ENCODE peak calls at places on chromosomes 12 and 14, in nine cellular contexts. O is right cardiac atrium, S is thyroid gland, U is cardiac fibroblast, I is tibial nerve, Y is heart left ventricle, M is Peyer's patch, H is left lung, Q is prostate gland. Z is an unnamed sample.

GRCh38 chr12:42410345-42410744 is 84.4 kb downstream of the PPHLN1 start:
- DNase-seq in O (no peak), S (no peak), U (no peak), I (no peak), Y (no peak), M (no peak), H (no peak), Q (no peak), Z (no peak)

GRCh38 chr12:113582521-113583218 is 111.0 kb upstream of the LHX5 start:
- DNase-seq in O (no peak), S (no peak), U (no peak), I (no peak), Y (no peak), M (no peak), H (no peak), Q (no peak), Z (no peak)

GRCh38 chr12:93453633-93454032 is 11.9 kb upstream of the UBE2N start:
- DNase-seq in O (no peak), S (no peak), U (peak), I (no peak), Y (no peak), M (no peak), H (no peak), Q (no peak), Z (no peak)

GRCh38 chr12:69982081-69982480 is 157.1 kb downstream of the MYRFL start:
- DNase-seq in O (no peak), S (no peak), U (no peak), I (no peak), Y (no peak), M (no peak), H (no peak), Q (no peak), Z (no peak)

GRCh38 chr14:91369628-91370445 is 47.8 kb downstream of the CCDC88C start:
- DNase-seq in O (no peak), S (no peak), U (no peak), I (no peak), Y (no peak), M (no peak), H (no peak), Q (peak), Z (no peak)

GRCh38 chr14:77458249-77458950 is 507 bp downstream of the AHSA1 start:
- DNase-seq in O (peak), S (peak), U (peak), I (no peak), Y (peak), M (peak), H (no peak), Q (peak), Z (no peak)

GRCh38 chr12:109734219-109735000 is 20.8 kb downstream of the FAM222A start:
- DNase-seq in O (no peak), S (no peak), U (peak), I (no peak), Y (peak), M (no peak), H (peak), Q (no peak), Z (peak)

GRCh38 chr12:102069707-102070106 is 7.9 kb upstream of the WASHC3 start:
- DNase-seq in O (no peak), S (no peak), U (no peak), I (no peak), Y (no peak), M (no peak), H (no peak), Q (no peak), Z (no peak)

GRCh38 chr12:110972870-110973269 is 52.5 kb upstream of the MYL2 start:
- DNase-seq in O (no peak), S (no peak), U (no peak), I (no peak), Y (no peak), M (no peak), H (no peak), Q (no peak), Z (no peak)

GRCh38 chr12:112303004-112303403 is 79.2 kb downstream of the HECTD4 start:
- DNase-seq in O (no peak), S (no peak), U (peak), I (no peak), Y (no peak), M (no peak), H (no peak), Q (no peak), Z (no peak)

GRCh38 chr12:131010376-131011131 is 56.8 kb downstream of the ADGRD1 start:
- DNase-seq in O (peak), S (no peak), U (no peak), I (no peak), Y (no peak), M (no peak), H (no peak), Q (no peak), Z (no peak)

GRCh38 chr12:109461049-109461845 is 15.9 kb downstream of the KCTD10 start:
- DNase-seq in O (peak), S (no peak), U (peak), I (no peak), Y (no peak), M (no peak), H (no peak), Q (no peak), Z (peak)

GRCh38 chr12:104411826-104412626 is 44.7 kb upstream of the CHST11 start:
- DNase-seq in O (no peak), S (no peak), U (no peak), I (no peak), Y (no peak), M (no peak), H (no peak), Q (no peak), Z (no peak)

GRCh38 chr14:93329965-93330608 is 2.7 kb downstream of the BTBD7 start:
- DNase-seq in O (no peak), S (no peak), U (no peak), I (no peak), Y (no peak), M (no peak), H (no peak), Q (no peak), Z (no peak)

GRCh38 chr12:29743801-29744200 is 39.9 kb downstream of the TMTC1 start:
- DNase-seq in O (no peak), S (no peak), U (peak), I (no peak), Y (no peak), M (no peak), H (no peak), Q (no peak), Z (no peak)

GRCh38 chr12:69240625-69240984 is 1.2 kb downstream of the CPSF6 start:
- DNase-seq in O (no peak), S (no peak), U (peak), I (no peak), Y (no peak), M (no peak), H (no peak), Q (no peak), Z (no peak)

GRCh38 chr12:130689408-130690405 is 26.4 kb downstream of the RIMBP2 start:
- DNase-seq in O (no peak), S (no peak), U (no peak), I (no peak), Y (no peak), M (no peak), H (no peak), Q (no peak), Z (no peak)

GRCh38 chr12:1559729-1560128 is 34.7 kb downstream of the FBXL14 start:
- DNase-seq in O (no peak), S (no peak), U (no peak), I (no peak), Y (no peak), M (no peak), H (no peak), Q (no peak), Z (no peak)

GRCh38 chr12:102891756-102892155 is 25.3 kb downstream of the PAH start:
- DNase-seq in O (no peak), S (no peak), U (no peak), I (no peak), Y (no peak), M (no peak), H (no peak), Q (no peak), Z (no peak)

GRCh38 chr14:102028733-102029132 is 58.1 kb downstream of the HSP90AA1 start:
- DNase-seq in O (no peak), S (no peak), U (peak), I (no peak), Y (no peak), M (no peak), H (no peak), Q (no peak), Z (no peak)

GRCh38 chr12:50566066-50566465 is 61.3 kb downstream of the DIP2B start:
- DNase-seq in O (no peak), S (peak), U (no peak), I (no peak), Y (no peak), M (no peak), H (no peak), Q (no peak), Z (no peak)

GRCh38 chr12:12387521-12387920 is 30.6 kb downstream of the BORCS5 start:
- DNase-seq in O (no peak), S (no peak), U (peak), I (no peak), Y (no peak), M (no peak), H (no peak), Q (no peak), Z (no peak)

GRCh38 chr14:35336171-35337073 is 44.2 kb downstream of the PSMA6 start:
- DNase-seq in O (peak), S (peak), U (peak), I (peak), Y (peak), M (peak), H (peak), Q (peak), Z (peak)

GRCh38 chr12:127162902-127163301 is 1104.1 kb upstream of the TMEM132C start:
- DNase-seq in O (no peak), S (no peak), U (peak), I (no peak), Y (no peak), M (peak), H (no peak), Q (no peak), Z (no peak)

GRCh38 chr14:71703477-71703876 is 228.8 kb upstream of the RGS6 start:
- DNase-seq in O (no peak), S (no peak), U (peak), I (no peak), Y (no peak), M (no peak), H (no peak), Q (no peak), Z (no peak)

GRCh38 chr14:104706733-104707628 is 17.0 kb upstream of the ADSS1 start:
- DNase-seq in O (no peak), S (no peak), U (no peak), I (no peak), Y (no peak), M (no peak), H (no peak), Q (no peak), Z (no peak)

GRCh38 chr12:105409881-105410471 is 79.5 kb downstream of the C12orf75 start:
- DNase-seq in O (peak), S (peak), U (peak), I (peak), Y (peak), M (no peak), H (no peak), Q (no peak), Z (no peak)

GRCh38 chr12:13962699-13963098 is 18.7 kb downstream of the GRIN2B start:
- DNase-seq in O (no peak), S (no peak), U (no peak), I (no peak), Y (no peak), M (no peak), H (no peak), Q (no peak), Z (no peak)

GRCh38 chr12:8780389-8780788 is 42.0 kb upstream of the A2ML1 start:
- DNase-seq in O (no peak), S (no peak), U (peak), I (no peak), Y (no peak), M (no peak), H (no peak), Q (peak), Z (no peak)

GRCh38 chr12:21451529-21451928 is 14.1 kb downstream of the PYROXD1 start:
- DNase-seq in O (no peak), S (no peak), U (peak), I (no peak), Y (no peak), M (no peak), H (no peak), Q (no peak), Z (no peak)

GRCh38 chr14:54761835-54762234 is 140.8 kb downstream of the GCH1 start:
- DNase-seq in O (no peak), S (no peak), U (no peak), I (no peak), Y (no peak), M (no peak), H (no peak), Q (no peak), Z (no peak)

GRCh38 chr12:57261385-57261784 is 10.4 kb upstream of the STAC3 start:
- DNase-seq in O (no peak), S (no peak), U (no peak), I (no peak), Y (no peak), M (no peak), H (no peak), Q (no peak), Z (no peak)

DNA sequence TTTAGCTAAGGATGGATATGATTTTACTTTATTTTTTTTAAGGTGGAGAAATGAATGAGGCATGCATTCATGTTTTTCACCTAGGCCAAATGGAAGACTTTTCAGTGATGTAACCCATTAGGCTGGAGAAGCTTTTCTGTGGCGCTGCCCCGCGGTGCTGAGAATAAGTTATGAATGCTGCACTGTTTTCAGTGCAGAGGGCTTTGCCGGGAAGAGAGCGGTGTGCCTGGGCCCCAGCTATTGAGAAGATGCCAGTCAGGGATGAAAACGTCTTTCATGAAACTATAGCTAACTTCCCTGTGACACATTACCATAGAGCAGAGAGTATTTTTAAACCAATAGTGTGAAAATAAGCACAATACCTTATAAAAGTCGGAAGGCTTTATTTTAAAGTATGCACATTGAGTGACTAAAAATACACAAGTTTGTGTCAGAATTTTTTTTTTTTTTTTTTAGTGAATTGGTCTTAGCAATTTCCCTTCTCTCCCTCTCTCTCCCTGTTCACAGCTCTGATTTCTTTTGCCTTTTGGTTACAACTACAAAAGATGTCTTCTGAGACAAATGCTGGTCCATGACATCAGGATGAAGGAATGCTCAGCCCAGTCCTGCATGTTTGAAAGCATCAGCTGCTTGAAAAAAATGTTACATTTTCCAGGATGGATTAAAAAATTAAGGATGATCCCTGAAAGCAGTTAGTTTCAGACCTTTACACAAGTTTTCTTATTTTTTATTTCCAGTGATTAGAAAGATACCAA is 48.3 kb downstream of the NPAS3 start:
- DNase-seq in O (no peak), S (no peak), U (peak), I (no peak), Y (no peak), M (no peak), H (no peak), Q (no peak), Z (no peak)
- H3K4me3 ChIP-seq in O (no peak), S (no peak), U (no peak), I (no peak), Y (no peak), M (no peak), H (no peak), Q (no peak), Z (no peak)

GRCh38 chr12:26473291-26473690 is 277.9 kb downstream of the SSPN start:
- DNase-seq in O (no peak), S (peak), U (peak), I (no peak), Y (no peak), M (peak), H (no peak), Q (no peak), Z (no peak)
- H3K4me3 ChIP-seq in O (no peak), S (no peak), U (no peak), I (no peak), Y (no peak), M (no peak), H (no peak), Q (no peak), Z (no peak)

GRCh38 chr14:61769893-61770292 is 7.7 kb downstream of the SNAPC1 start:
- DNase-seq in O (no peak), S (no peak), U (no peak), I (no peak), Y (no peak), M (no peak), H (no peak), Q (no peak), Z (no peak)

GRCh38 chr14:61765225-61765943 is 3.2 kb downstream of the SNAPC1 start:
- DNase-seq in O (no peak), S (no peak), U (peak), I (no peak), Y (no peak), M (no peak), H (no peak), Q (peak), Z (no peak)

GRCh38 chr14:61768240-61768639 is 6.0 kb downstream of the SNAPC1 start:
- DNase-seq in O (no peak), S (no peak), U (no peak), I (no peak), Y (no peak), M (no peak), H (no peak), Q (no peak), Z (no peak)

GRCh38 chr14:61764342-61765122 is 2.3 kb downstream of the SNAPC1 start:
- DNase-seq in O (no peak), S (no peak), U (peak), I (no peak), Y (no peak), M (no peak), H (no peak), Q (no peak), Z (no peak)

DNA sequence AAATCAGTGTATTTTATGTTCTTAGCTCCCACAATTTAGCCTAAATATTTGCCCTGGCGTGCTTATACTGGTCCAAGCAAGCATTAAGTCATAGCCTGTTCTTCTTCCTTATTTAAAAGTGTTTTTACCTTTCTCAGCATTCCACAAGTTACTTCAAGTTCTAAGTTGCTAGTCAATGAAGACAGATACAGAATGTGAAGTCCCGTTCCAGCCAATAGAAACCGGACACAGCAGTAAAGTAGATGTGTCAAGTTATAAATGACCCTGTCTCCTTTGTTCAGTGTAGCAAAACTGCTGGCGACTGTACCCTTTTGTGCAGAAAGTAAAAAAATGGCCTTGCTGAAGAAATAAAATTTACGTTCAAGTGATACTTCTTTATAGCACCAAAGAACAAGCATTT is 3.9 kb downstream of the SNAPC1 start:
- DNase-seq in O (no peak), S (no peak), U (no peak), I (no peak), Y (no peak), M (no peak), H (no peak), Q (peak), Z (no peak)
- H3K4me3 ChIP-seq in O (no peak), S (no peak), U (no peak), I (no peak), Y (no peak), M (no peak), H (no peak), Q (peak), Z (no peak)

GRCh38 chr14:52610187-52610586 is 57.6 kb downstream of the GPR137C start:
- DNase-seq in O (no peak), S (no peak), U (no peak), I (no peak), Y (no peak), M (no peak), H (no peak), Q (no peak), Z (no peak)
- H3K4me3 ChIP-seq in O (no peak), S (no peak), U (no peak), I (no peak), Y (no peak), M (no peak), H (no peak), Q (no peak), Z (no peak)